ENCODE peak calls at places on chromosome 6, in five cellular contexts. One of them, this sample, is unnamed. For H3F3A, the result is how much of the 10 kb centered on the place peaks cover.

GRCh38 chr6:156814036-156814581 is 36.9 kb downstream of the ARID1B start:
- DNase-seq in neural progenitor cell: no peak
- DNase-seq in GM23248: no peak
- DNase-seq in PC-3: no peak
- DNase-seq in SK-N-SH: no peak
- DNase-seq in this sample: peak

GRCh38 chr6:137013738-137014602 is 30.8 kb downstream of the IL20RA start:
- DNase-seq in neural progenitor cell: peak
- DNase-seq in PC-3: peak
- DNase-seq in SK-N-SH: peak
- DNase-seq in GM23248: peak
- DNase-seq in this sample: peak

GRCh38 chr6:107360476-107360875 is 98.9 kb downstream of the PDSS2 start:
- DNase-seq in GM23248: peak
- DNase-seq in SK-N-SH: no peak
- DNase-seq in neural progenitor cell: no peak
- DNase-seq in PC-3: no peak
- DNase-seq in this sample: no peak

GRCh38 chr6:140043762-140044378 is 669.4 kb upstream of the CITED2 start:
- DNase-seq in GM23248: peak
- DNase-seq in SK-N-SH: no peak
- DNase-seq in neural progenitor cell: no peak
- DNase-seq in PC-3: peak
- DNase-seq in this sample: no peak

GRCh38 chr6:34912715-34913464 is 23.8 kb downstream of the ANKS1A start:
- DNase-seq in neural progenitor cell: no peak
- DNase-seq in SK-N-SH: no peak
- DNase-seq in GM23248: peak
- DNase-seq in PC-3: peak
- DNase-seq in this sample: no peak

GRCh38 chr6:7086488-7086887 is 21.3 kb upstream of the RREB1 start:
- DNase-seq in SK-N-SH: no peak
- DNase-seq in PC-3: no peak
- DNase-seq in GM23248: peak
- DNase-seq in neural progenitor cell: no peak
- DNase-seq in this sample: no peak

GRCh38 chr6:158387036-158387435 is 74.8 kb downstream of the TULP4 start:
- DNase-seq in SK-N-SH: no peak
- DNase-seq in GM23248: no peak
- DNase-seq in neural progenitor cell: no peak
- DNase-seq in PC-3: no peak
- DNase-seq in this sample: no peak

GRCh38 chr6:127775371-127775770 is 125.5 kb downstream of the THEMIS start:
- DNase-seq in PC-3: no peak
- DNase-seq in GM23248: peak
- DNase-seq in SK-N-SH: no peak
- DNase-seq in neural progenitor cell: no peak
- DNase-seq in this sample: no peak

GRCh38 chr6:137286926-137287325 is 67.7 kb upstream of the IFNGR1 start:
- DNase-seq in GM23248: peak
- DNase-seq in SK-N-SH: no peak
- DNase-seq in PC-3: no peak
- DNase-seq in neural progenitor cell: no peak
- DNase-seq in this sample: no peak

GRCh38 chr6:100171533-100172321 is 177.7 kb upstream of the MCHR2 start:
- DNase-seq in neural progenitor cell: no peak
- DNase-seq in PC-3: no peak
- DNase-seq in GM23248: peak
- DNase-seq in SK-N-SH: no peak
- DNase-seq in this sample: no peak

DNA sequence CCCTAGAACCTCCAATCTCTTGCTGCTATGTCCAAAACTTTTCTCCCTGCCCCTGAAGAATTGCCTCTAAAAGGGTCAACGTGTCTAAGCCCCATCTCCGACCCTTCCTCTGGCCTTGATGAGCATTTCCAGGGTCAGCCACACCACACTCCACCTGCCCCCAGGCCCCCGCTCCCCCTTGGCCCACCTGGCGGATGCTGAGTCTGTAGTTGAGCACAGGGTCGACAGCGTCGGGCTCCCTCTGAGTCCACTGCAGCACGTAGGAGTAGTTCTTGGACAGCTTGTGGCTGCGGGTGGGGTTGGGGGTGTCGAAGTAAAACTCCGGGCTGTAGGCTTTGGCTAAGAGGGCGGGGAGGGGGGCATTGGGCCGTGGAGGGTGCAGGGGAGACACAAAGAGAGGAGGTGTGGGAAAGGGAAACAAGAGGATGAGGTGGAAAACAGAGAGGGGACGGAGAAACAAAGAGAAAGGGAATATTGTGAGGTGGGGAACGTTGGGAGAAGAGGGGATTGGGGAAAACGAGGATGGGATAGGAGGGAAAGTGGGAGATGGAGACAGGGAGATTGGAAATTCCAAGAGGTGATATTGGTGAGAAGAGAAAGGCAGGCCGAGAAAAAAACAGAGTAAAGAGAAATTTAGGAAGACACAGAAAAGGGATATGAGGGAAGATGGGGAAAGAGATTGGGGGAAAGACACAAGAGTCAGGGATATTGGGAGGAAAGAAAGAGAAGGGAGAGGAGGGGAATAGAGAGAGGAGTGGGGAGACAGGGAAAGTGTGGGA is 50.5 kb downstream of the MDGA1 start:
- DNase-seq in GM23248: no peak
- DNase-seq in SK-N-SH: no peak
- DNase-seq in PC-3: no peak
- DNase-seq in neural progenitor cell: no peak
- DNase-seq in this sample: no peak
- H3F3A ChIP-seq in GM23248: under half
- H3F3A ChIP-seq in SK-N-SH: under half
- H3F3A ChIP-seq in PC-3: under half
- H3F3A ChIP-seq in neural progenitor cell: under half
- H3F3A ChIP-seq in this sample: under half

GRCh38 chr6:166008441-166009369 is 158.9 kb downstream of the TBXT start:
- DNase-seq in GM23248: peak
- DNase-seq in PC-3: no peak
- DNase-seq in SK-N-SH: peak
- DNase-seq in neural progenitor cell: peak
- DNase-seq in this sample: peak

GRCh38 chr6:166006593-166007301 is 160.9 kb downstream of the TBXT start:
- DNase-seq in neural progenitor cell: peak
- DNase-seq in GM23248: peak
- DNase-seq in PC-3: no peak
- DNase-seq in SK-N-SH: peak
- DNase-seq in this sample: peak

GRCh38 chr6:166009385-166010031 is 158.1 kb downstream of the TBXT start:
- DNase-seq in PC-3: no peak
- DNase-seq in neural progenitor cell: no peak
- DNase-seq in SK-N-SH: no peak
- DNase-seq in GM23248: no peak
- DNase-seq in this sample: no peak

GRCh38 chr6:166005846-166006592 is 161.6 kb downstream of the TBXT start:
- DNase-seq in SK-N-SH: peak
- DNase-seq in neural progenitor cell: peak
- DNase-seq in PC-3: no peak
- DNase-seq in GM23248: peak
- DNase-seq in this sample: no peak

GRCh38 chr6:166007349-166008263 is 160.0 kb downstream of the TBXT start:
- DNase-seq in GM23248: peak
- DNase-seq in SK-N-SH: peak
- DNase-seq in PC-3: no peak
- DNase-seq in neural progenitor cell: peak
- DNase-seq in this sample: no peak
- H3K4me3 ChIP-seq in GM23248: peak
- H3K4me3 ChIP-seq in SK-N-SH: no peak
- H3K4me3 ChIP-seq in PC-3: no peak
- H3K4me3 ChIP-seq in neural progenitor cell: peak
- H3K4me3 ChIP-seq in this sample: peak

GRCh38 chr6:12473494-12473893 is 183.3 kb downstream of the EDN1 start:
- DNase-seq in PC-3: no peak
- DNase-seq in neural progenitor cell: peak
- DNase-seq in SK-N-SH: no peak
- DNase-seq in GM23248: no peak
- DNase-seq in this sample: peak
- H3F3A ChIP-seq in PC-3: under half
- H3F3A ChIP-seq in neural progenitor cell: under half
- H3F3A ChIP-seq in SK-N-SH: under half
- H3F3A ChIP-seq in GM23248: under half
- H3F3A ChIP-seq in this sample: under half

GRCh38 chr6:89413006-89413400 is 930 bp upstream of the RRAGD start:
- DNase-seq in GM23248: no peak
- DNase-seq in PC-3: no peak
- DNase-seq in SK-N-SH: no peak
- DNase-seq in neural progenitor cell: no peak
- DNase-seq in this sample: no peak
- H3K4me3 ChIP-seq in GM23248: no peak
- H3K4me3 ChIP-seq in PC-3: peak
- H3K4me3 ChIP-seq in SK-N-SH: peak
- H3K4me3 ChIP-seq in neural progenitor cell: peak
- H3K4me3 ChIP-seq in this sample: peak

GRCh38 chr6:87667032-87667431 is 35.0 kb downstream of the AKIRIN2 start:
- DNase-seq in PC-3: no peak
- DNase-seq in SK-N-SH: no peak
- DNase-seq in neural progenitor cell: no peak
- DNase-seq in GM23248: no peak
- DNase-seq in this sample: no peak
- H3F3A ChIP-seq in PC-3: under half
- H3F3A ChIP-seq in SK-N-SH: under half
- H3F3A ChIP-seq in neural progenitor cell: under half
- H3F3A ChIP-seq in GM23248: under half
- H3F3A ChIP-seq in this sample: under half

DNA sequence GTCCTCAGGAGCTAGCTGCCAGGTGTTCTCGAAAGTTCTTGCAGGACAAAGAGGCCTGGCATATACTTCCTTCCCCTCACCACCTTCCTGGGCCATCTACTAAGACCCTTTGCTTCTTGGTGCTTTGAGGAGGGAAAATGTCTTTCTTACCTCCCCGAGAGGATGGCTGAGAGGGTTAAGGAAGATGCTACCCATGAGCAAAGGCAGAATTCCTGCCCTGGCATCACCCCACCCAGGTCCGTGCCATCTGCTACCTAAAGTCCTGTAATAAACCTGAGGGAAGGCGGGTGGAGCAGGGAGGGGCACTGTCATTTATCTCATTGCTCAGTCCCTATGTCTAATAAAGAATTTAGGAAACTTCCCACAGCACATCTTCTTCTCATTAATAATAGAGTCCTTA is 16.2 kb downstream of the GFOD1 start:
- DNase-seq in neural progenitor cell: no peak
- DNase-seq in SK-N-SH: no peak
- DNase-seq in PC-3: no peak
- DNase-seq in GM23248: no peak
- DNase-seq in this sample: no peak
- H3K4me3 ChIP-seq in neural progenitor cell: no peak
- H3K4me3 ChIP-seq in SK-N-SH: no peak
- H3K4me3 ChIP-seq in PC-3: no peak
- H3K4me3 ChIP-seq in GM23248: no peak
- H3K4me3 ChIP-seq in this sample: no peak

GRCh38 chr6:26195924-26196845 is 109.0 kb downstream of the HFE start:
- DNase-seq in neural progenitor cell: peak
- DNase-seq in GM23248: peak
- DNase-seq in SK-N-SH: no peak
- DNase-seq in PC-3: peak
- DNase-seq in this sample: no peak

GRCh38 chr6:26199057-26199772 is 112.0 kb downstream of the HFE start:
- DNase-seq in GM23248: peak
- DNase-seq in SK-N-SH: peak
- DNase-seq in PC-3: peak
- DNase-seq in neural progenitor cell: peak
- DNase-seq in this sample: peak

GRCh38 chr6:26196846-26197683 is 109.8 kb downstream of the HFE start:
- DNase-seq in GM23248: peak
- DNase-seq in SK-N-SH: peak
- DNase-seq in neural progenitor cell: peak
- DNase-seq in PC-3: peak
- DNase-seq in this sample: peak

GRCh38 chr6:26198626-26199056 is 111.4 kb downstream of the HFE start:
- DNase-seq in SK-N-SH: no peak
- DNase-seq in neural progenitor cell: no peak
- DNase-seq in GM23248: peak
- DNase-seq in PC-3: no peak
- DNase-seq in this sample: no peak

GRCh38 chr6:26197736-26198625 is 110.8 kb downstream of the HFE start:
- DNase-seq in GM23248: peak
- DNase-seq in SK-N-SH: no peak
- DNase-seq in neural progenitor cell: peak
- DNase-seq in PC-3: peak
- DNase-seq in this sample: peak
- H3F3A ChIP-seq in GM23248: under half
- H3F3A ChIP-seq in SK-N-SH: half or more
- H3F3A ChIP-seq in neural progenitor cell: half or more
- H3F3A ChIP-seq in PC-3: under half
- H3F3A ChIP-seq in this sample: under half

This sample was measured in GM23338.